ENCODE peak calls at places on chromosomes 5 and 9, in nine cellular contexts. P is uterus, N is body of pancreas, Q is stomach, J is sigmoid colon, R is testis, X is tibial nerve, V is spleen, W is gastrocnemius medialis. G is an unnamed sample.
A peak's percentile ranks its signal among the peaks of the same experiment; 100 is the strongest.

GRCh38 chr5:9787813-9788600 is 157.9 kb upstream of the TAS2R1 start:
- DNase-seq in V (no peak), P (no peak), W (no peak), R (no peak), N (no peak), Q (no peak), X (no peak), J (no peak), G (no peak)

GRCh38 chr9:2939368-2939767 is 95.5 kb upstream of the PUM3 start:
- DNase-seq in X (no peak), R (no peak), N (no peak), P (no peak), V (no peak), J (no peak), W (no peak), Q (no peak), G (no peak)

GRCh38 chr9:26669641-26670040 is 223.0 kb downstream of the CAAP1 start:
- DNase-seq in W (no peak), J (no peak), R (no peak), Q (no peak), X (no peak), P (no peak), N (no peak), V (no peak), G (no peak)

GRCh38 chr9:1708215-1708614 is 306.9 kb upstream of the SMARCA2 start:
- DNase-seq in X (no peak), W (no peak), J (no peak), Q (no peak), V (no peak), N (no peak), P (no peak), R (no peak), G (no peak)

GRCh38 chr9:128689293-128689770 is 310 bp downstream of the SET start:
- DNase-seq in Q (peak; percentile 57), P (peak; percentile 64), N (peak; percentile 65), R (peak; percentile 46), J (peak; percentile 78), W (peak; percentile 41), V (no peak), X (no peak), G (no peak)

GRCh38 chr5:6606884-6607558 is 25.8 kb downstream of the NSUN2 start:
- DNase-seq in N (no peak), P (no peak), V (no peak), Q (no peak), R (no peak), W (no peak), J (no peak), X (no peak), G (no peak)

GRCh38 chr5:107968998-107969397 is 298.3 kb upstream of the EFNA5 start:
- DNase-seq in X (no peak), V (no peak), N (no peak), J (no peak), R (no peak), W (no peak), P (no peak), Q (no peak), G (no peak)

GRCh38 chr5:96780626-96781025 is 27.1 kb downstream of the ERAP1 start:
- DNase-seq in X (no peak), V (no peak), R (no peak), N (no peak), J (no peak), W (no peak), Q (no peak), P (no peak), G (no peak)

GRCh38 chr5:34817558-34818351 is 21.2 kb upstream of the TTC23L start:
- DNase-seq in J (no peak), X (no peak), R (no peak), P (no peak), N (no peak), V (no peak), Q (no peak), W (no peak), G (no peak)

GRCh38 chr9:92846662-92847145 is 31.1 kb downstream of the ZNF484 start:
- DNase-seq in J (no peak), N (no peak), W (no peak), R (no peak), X (no peak), V (no peak), P (no peak), Q (no peak), G (no peak)
- H3K9me3 ChIP-seq in J (peaks cover 34% of the 10 kb centered on the region), N (no peaks in the 10 kb centered on the region), W (peaks cover 21% of the 10 kb centered on the region), R (no peaks in the 10 kb centered on the region), X (peaks cover 96% of the 10 kb centered on the region), V (peaks cover 90% of the 10 kb centered on the region), P (peaks cover 49% of the 10 kb centered on the region), Q (peaks cover 57% of the 10 kb centered on the region), G (peaks cover 7% of the 10 kb centered on the region)

GRCh38 chr9:89097219-89097618 is 81.4 kb downstream of the SHC3 start:
- DNase-seq in J (no peak), R (no peak), P (no peak), V (no peak), Q (no peak), W (no peak), N (no peak), X (no peak), G (no peak)
- TF ChIP-seq POLR2A in J (no peak), R (no peak), P (no peak), V (no peak), Q (no peak), W (no peak), N (no peak), X (no peak), G (no peak)

DNA sequence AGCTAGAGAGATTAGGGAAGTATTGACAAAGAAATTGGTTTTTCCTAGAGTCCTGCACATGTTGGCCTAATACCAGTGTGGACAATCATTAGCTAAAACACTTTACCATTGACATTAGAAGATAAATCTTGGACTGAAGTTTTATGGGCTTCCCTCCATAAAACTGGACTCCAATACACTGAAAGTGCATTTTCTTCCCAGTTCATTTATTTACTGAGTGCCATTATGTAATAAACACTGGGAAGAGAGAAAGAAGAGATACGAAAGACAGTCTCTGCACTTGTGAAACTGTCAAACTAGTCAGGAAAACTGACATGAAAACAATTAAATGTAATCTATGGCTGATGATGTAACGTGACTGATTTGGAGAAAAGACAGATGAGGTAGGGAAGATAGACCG is 539.3 kb downstream of the ZNF608 start:
- DNase-seq in J (no peak), Q (no peak), R (no peak), P (no peak), N (no peak), W (no peak), V (no peak), X (no peak), G (no peak)
- H3K9me3 ChIP-seq in J (peaks cover 4% of the 10 kb centered on the region), Q (no peaks in the 10 kb centered on the region), R (no peaks in the 10 kb centered on the region), P (no peaks in the 10 kb centered on the region), N (no peaks in the 10 kb centered on the region), W (no peaks in the 10 kb centered on the region), V (peaks cover 10% of the 10 kb centered on the region), X (peaks cover 11% of the 10 kb centered on the region), G (peaks cover 13% of the 10 kb centered on the region)

DNA sequence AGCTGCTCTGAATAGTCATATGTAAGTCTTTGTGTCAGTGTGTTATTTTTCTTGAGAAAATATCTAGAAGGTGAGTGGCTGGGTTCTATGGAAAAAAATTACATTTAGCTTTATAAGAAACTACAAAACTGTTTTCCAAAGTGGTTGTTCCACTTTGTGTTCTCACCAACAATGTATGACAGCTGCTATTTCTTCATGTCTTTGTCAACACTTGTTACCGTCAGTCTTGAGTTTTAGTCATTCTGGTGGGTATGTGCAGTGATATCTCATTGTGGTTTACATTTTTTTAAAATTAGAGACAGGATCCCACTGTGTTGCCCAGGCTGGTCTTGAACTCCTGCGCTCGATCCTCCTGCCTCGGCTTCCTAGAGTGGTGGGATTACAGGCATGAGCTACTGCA is 246.4 kb downstream of the PJA2 start:
- DNase-seq in R (no peak), X (no peak), P (no peak), W (no peak), V (no peak), N (no peak), Q (no peak), J (no peak), G (no peak)
- TF ChIP-seq POLR2A in R (no peak), X (no peak), P (no peak), W (no peak), V (no peak), N (no peak), Q (no peak), J (no peak), G (no peak)

GRCh38 chr9:112285056-112285455 is 48.4 kb downstream of the PTBP3 start:
- DNase-seq in W (no peak), R (no peak), P (no peak), J (no peak), N (no peak), X (no peak), V (no peak), Q (no peak), G (no peak)
- H3K9me3 ChIP-seq in W (no peaks in the 10 kb centered on the region), R (no peaks in the 10 kb centered on the region), P (no peaks in the 10 kb centered on the region), J (peaks cover 15% of the 10 kb centered on the region), N (no peaks in the 10 kb centered on the region), X (peaks cover 11% of the 10 kb centered on the region), V (peaks cover 12% of the 10 kb centered on the region), Q (peaks cover 9% of the 10 kb centered on the region), G (peaks cover 9% of the 10 kb centered on the region)

GRCh38 chr9:114386886-114387677 is 700 bp downstream of the AKNA start:
- DNase-seq in R (no peak), Q (peak; percentile 49), W (peak; percentile 37), P (peak; percentile 58), J (peak; percentile 81), V (peak; percentile 89), X (no peak), N (no peak), G (no peak)
- TF ChIP-seq POLR2A in R (no peak), Q (no peak), W (no peak), P (no peak), J (no peak), V (no peak), X (no peak), N (no peak), G (peak; percentile 47)

DNA sequence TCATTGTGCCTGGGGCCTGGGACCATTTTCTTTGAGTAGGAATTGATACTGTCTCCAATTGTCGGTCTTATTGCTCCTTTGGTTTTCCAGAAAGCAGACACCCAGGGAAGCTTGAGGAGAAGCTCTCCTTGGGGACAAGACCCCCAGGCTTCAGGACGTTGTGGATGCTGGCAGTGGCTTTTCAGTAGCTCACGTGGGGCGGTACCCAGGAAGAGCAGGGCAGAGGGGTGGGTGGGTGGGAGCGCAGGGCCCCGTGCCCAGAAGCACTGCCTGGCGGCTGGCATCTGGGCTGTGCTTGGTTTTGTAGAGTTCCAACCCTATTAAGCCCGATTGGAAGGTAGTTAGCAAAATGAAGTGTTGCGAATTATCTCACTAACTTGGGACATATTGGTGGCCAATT is 374.2 kb upstream of the IRX1 start:
- DNase-seq in P (no peak), N (no peak), Q (peak; percentile 5), X (no peak), V (no peak), W (no peak), J (no peak), R (no peak), G (no peak)
- H3K9me3 ChIP-seq in P (no peaks in the 10 kb centered on the region), N (no peaks in the 10 kb centered on the region), Q (no peaks in the 10 kb centered on the region), X (no peaks in the 10 kb centered on the region), V (no peaks in the 10 kb centered on the region), W (no peaks in the 10 kb centered on the region), J (no peaks in the 10 kb centered on the region), R (no peaks in the 10 kb centered on the region), G (no peaks in the 10 kb centered on the region)